ENCODE peak calls at places on chromosomes 2 and 18, in ten cellular contexts. Z is suprapubic skin, O is endothelial cell of umbilical vein, G is esophagus squamous epithelium, F is Peyer's patch, Q is transverse colon, R is HCT116, X is heart left ventricle, L is uterus, P is ovary. B is an unnamed sample. For H3K27me3, the result is how much of the 10 kb centered on the place peaks cover.

GRCh38 chr18:26618130-26618529 is 69.8 kb upstream of the KCTD1 start:
- DNase-seq in R (no peak), O (no peak), Q (no peak), P (no peak), L (no peak), X (no peak), G (no peak), F (no peak), Z (no peak), B (no peak)

GRCh38 chr18:2337552-2338141 is 233.7 kb downstream of the METTL4 start:
- DNase-seq in Z (no peak), R (peak), L (no peak), O (peak), G (no peak), Q (peak), F (peak), X (no peak), P (no peak), B (peak)

GRCh38 chr2:219056176-219056895 is 4.4 kb downstream of the IHH start:
- DNase-seq in F (no peak), Q (no peak), X (no peak), Z (no peak), R (no peak), O (no peak), P (no peak), L (no peak), G (no peak), B (peak)

GRCh38 chr2:2950403-2950952 is 427.1 kb downstream of the EIPR1 start:
- DNase-seq in F (no peak), Z (no peak), P (no peak), Q (peak), G (no peak), L (no peak), O (no peak), X (no peak), R (no peak), B (no peak)

GRCh38 chr18:66640431-66640830 is 36.5 kb upstream of the CDH19 start:
- DNase-seq in F (no peak), O (peak), Z (no peak), P (no peak), L (no peak), X (peak), R (no peak), G (no peak), Q (peak), B (peak)

GRCh38 chr18:31647354-31647753 is 37.0 kb downstream of the B4GALT6 start:
- DNase-seq in L (no peak), Q (no peak), F (peak), R (no peak), X (no peak), P (no peak), G (no peak), O (no peak), Z (no peak), B (no peak)

GRCh38 chr2:53826587-53827397 is 33.0 kb downstream of the GPR75 start:
- DNase-seq in X (no peak), Q (no peak), Z (no peak), P (no peak), O (no peak), F (no peak), G (no peak), R (no peak), L (no peak), B (no peak)

GRCh38 chr2:39893616-39894015 is 114.6 kb upstream of the THUMPD2 start:
- DNase-seq in F (no peak), P (no peak), L (no peak), O (no peak), R (no peak), G (no peak), Z (no peak), Q (no peak), X (no peak), B (no peak)

GRCh38 chr2:29259221-29259620 is 144.0 kb downstream of the CLIP4 start:
- DNase-seq in P (no peak), O (peak), Z (no peak), G (no peak), L (no peak), F (no peak), Q (no peak), R (no peak), X (no peak), B (no peak)

GRCh38 chr18:48777026-48777736 is 173.6 kb downstream of the SMAD7 start:
- DNase-seq in Q (peak), P (peak), F (peak), L (peak), Z (no peak), X (peak), O (peak), R (no peak), G (no peak), B (peak)

GRCh38 chr2:203670939-203671338 is 35.5 kb upstream of the CD28 start:
- DNase-seq in Z (no peak), Q (no peak), P (no peak), O (no peak), L (no peak), R (no peak), X (no peak), F (no peak), G (no peak), B (no peak)

GRCh38 chr2:54724560-54725342 is 1.3 kb downstream of the EML6 start:
- DNase-seq in Z (peak), P (peak), X (peak), F (peak), Q (peak), G (no peak), R (no peak), O (no peak), L (peak), B (peak)

GRCh38 chr2:47422560-47422959 is 19.6 kb downstream of the MSH2 start:
- DNase-seq in L (no peak), G (no peak), F (no peak), P (no peak), Q (no peak), R (no peak), O (peak), Z (no peak), X (no peak), B (no peak)

DNA sequence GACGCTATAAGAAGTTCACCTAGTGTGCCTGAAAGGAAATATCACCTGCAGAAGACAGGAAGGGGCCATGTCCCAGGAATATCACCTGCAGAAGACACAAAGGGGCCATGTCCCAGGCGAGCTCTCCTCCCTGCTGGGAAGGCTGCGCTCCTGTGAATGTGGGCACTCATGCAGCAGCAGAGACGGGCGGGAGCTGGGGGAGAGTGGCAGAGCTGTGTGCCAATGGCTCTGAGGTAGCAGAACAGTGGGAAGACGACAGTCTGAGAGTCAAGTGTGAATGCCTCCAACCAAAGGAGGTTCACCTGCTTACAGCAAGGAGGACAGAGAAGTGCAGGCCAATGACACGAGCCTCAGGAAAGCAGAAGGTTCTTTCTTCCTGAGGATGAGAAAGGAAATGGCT is 117.9 kb upstream of the SALL3 start:
- DNase-seq in Q (no peak), P (no peak), Z (no peak), L (no peak), O (no peak), F (no peak), R (no peak), G (no peak), X (no peak), B (no peak)
- H3K27me3 ChIP-seq in Q (under half), P (under half), Z (under half), L (under half), O (under half), F (under half), R (under half), G (under half), X (under half), B (under half)

DNA sequence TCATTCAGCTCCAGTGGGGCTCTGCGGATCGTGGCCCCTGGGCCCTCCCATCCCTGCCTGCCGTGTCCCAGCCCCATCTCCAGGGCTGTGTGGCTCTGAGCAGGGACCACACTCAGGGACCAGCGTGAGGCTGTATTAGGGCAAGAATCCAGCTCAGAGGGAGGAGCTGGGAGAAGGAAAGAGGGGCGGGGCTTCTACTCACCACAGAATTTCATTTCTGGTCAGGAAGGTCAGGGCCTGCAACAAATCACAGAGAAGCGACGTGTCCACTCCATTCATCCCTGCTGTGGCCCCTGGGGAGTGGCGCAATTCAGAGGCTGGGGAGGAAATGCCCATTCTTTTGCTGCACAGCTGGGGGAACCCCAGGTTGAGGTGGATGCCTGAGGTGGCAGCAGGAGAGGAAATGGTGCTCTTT is 828 bp downstream of the CIB4 start:
- DNase-seq in F (peak), G (no peak), L (no peak), Q (peak), O (no peak), Z (peak), X (no peak), P (peak), R (peak), B (peak)
- H3K27ac ChIP-seq in F (no peak), G (no peak), L (no peak), Q (no peak), O (no peak), Z (no peak), X (no peak), P (no peak), R (no peak), B (no peak)

GRCh38 chr18:23688528-23688927 is 725 bp upstream of the LAMA3 start:
- DNase-seq in P (no peak), L (no peak), O (no peak), F (no peak), Q (no peak), R (no peak), X (no peak), Z (no peak), G (no peak), B (no peak)

GRCh38 chr18:23689616-23690504 is 607 bp downstream of the LAMA3 start:
- DNase-seq in X (peak), Q (no peak), L (peak), P (peak), R (no peak), F (peak), O (peak), G (no peak), Z (peak), B (peak)

GRCh38 chr18:23690505-23691068 is 1.3 kb downstream of the LAMA3 start:
- DNase-seq in O (no peak), F (no peak), X (no peak), G (no peak), Z (no peak), Q (no peak), P (no peak), L (no peak), R (no peak), B (no peak)

GRCh38 chr18:23684515-23685197 is 4.6 kb upstream of the LAMA3 start:
- DNase-seq in P (no peak), L (no peak), X (no peak), R (no peak), Q (no peak), Z (no peak), F (no peak), G (no peak), O (no peak), B (no peak)

DNA sequence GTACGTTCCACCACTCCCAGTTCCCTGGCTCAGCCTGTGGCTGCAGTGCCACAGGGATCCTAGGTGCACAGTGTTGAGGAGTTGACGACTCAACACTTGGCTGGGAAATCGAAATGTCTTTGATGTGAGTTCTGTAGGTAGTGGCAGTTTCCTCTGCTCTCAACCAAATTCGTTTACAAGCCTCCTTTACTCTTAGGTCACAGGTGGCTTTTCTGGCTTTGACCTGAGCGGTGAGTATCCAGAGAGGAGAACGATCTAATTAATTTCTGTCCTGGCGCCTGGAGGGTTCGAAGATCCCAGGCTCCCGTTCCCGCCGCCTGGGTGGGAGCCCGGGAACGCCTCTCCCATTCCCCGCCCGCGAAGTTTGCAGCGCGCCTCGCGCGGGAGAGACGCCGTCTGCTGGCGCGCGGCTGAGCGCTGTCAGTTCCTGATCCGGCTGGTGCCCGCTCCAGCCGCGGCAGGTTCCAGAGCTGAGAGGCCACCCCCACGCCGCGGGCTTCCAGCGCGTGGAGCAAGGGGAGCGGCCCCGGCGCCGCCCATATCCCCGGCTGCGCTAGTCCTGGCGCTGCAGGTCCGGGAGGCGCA is at the start of gene LAMA3:
- DNase-seq in G (no peak), P (peak), O (peak), R (no peak), F (peak), X (peak), Z (peak), L (peak), Q (peak), B (peak)
- TF ChIP-seq POLR2A in G (no peak), P (peak), O (no peak), R (no peak), F (peak), X (peak), Z (no peak), L (peak), Q (no peak), B (no peak)

GRCh38 chr2:238235856-238236255 is 4.0 kb downstream of the HES6 start:
- DNase-seq in P (no peak), X (no peak), L (no peak), Z (no peak), Q (no peak), G (no peak), F (no peak), R (no peak), O (no peak), B (no peak)

GRCh38 chr2:238233625-238234024 is 6.2 kb downstream of the HES6 start:
- DNase-seq in Z (no peak), P (no peak), O (no peak), F (no peak), L (no peak), Q (no peak), X (no peak), R (no peak), G (no peak), B (no peak)

GRCh38 chr2:238237441-238237840 is 2.4 kb downstream of the HES6 start:
- DNase-seq in Z (no peak), L (no peak), X (no peak), Q (no peak), R (no peak), G (no peak), F (no peak), P (no peak), O (no peak), B (no peak)

GRCh38 chr2:238236571-238236970 is 3.3 kb downstream of the HES6 start:
- DNase-seq in F (no peak), R (no peak), X (no peak), Q (no peak), L (no peak), Z (no peak), G (no peak), P (no peak), O (no peak), B (no peak)

DNA sequence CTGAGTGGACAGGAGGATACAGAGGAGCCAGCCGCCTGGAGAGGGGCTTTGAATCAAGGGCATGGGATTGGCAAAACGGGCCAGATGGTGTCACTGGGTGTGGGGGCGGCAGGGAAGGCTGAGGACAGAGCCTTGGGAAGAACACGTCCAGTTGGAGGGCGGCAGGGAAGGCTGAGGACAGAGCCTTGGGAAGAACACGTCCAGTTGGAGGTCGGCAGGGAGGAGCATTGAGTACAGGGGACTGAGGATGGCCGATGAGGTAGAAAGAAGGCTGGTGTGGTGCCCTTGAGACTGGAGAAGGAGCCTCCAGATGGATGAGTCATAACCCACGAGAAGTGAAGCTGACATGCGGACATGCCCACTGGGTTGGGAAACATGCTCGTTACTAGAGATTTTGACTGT is 4.5 kb downstream of the HES6 start:
- DNase-seq in Z (no peak), O (no peak), Q (no peak), F (no peak), L (no peak), G (no peak), P (no peak), R (no peak), X (no peak), B (no peak)
- H3K27me3 ChIP-seq in Z (under half), O (under half), Q (under half), F (under half), L (under half), G (under half), P (under half), R (under half), X (under half), B (under half)

DNA sequence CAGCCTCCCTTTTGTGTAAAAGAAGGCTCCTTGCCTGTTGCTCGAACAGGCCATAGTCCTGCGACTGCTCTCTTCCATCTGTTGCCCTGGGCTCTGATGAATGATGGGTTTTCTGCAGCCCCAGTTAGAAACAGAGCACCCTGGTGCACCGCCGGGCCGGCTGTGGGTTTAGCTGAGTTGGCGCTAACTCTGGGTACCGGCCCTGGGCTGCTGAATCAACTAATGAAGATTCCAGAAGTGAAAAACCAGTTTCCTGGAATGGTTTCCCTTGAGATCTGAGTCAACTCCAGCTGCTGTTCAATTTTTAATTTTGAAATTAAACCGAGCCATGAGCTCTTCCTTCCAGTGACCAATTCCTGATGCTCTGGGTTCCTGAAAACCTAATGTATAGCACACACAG is 5.7 kb downstream of the COL6A3 start:
- DNase-seq in G (no peak), L (peak), F (no peak), R (no peak), Z (no peak), X (peak), Q (no peak), O (no peak), P (no peak), B (no peak)
- H3K27ac ChIP-seq in G (peak), L (peak), F (peak), R (no peak), Z (peak), X (peak), Q (peak), O (no peak), P (peak), B (peak)

DNA sequence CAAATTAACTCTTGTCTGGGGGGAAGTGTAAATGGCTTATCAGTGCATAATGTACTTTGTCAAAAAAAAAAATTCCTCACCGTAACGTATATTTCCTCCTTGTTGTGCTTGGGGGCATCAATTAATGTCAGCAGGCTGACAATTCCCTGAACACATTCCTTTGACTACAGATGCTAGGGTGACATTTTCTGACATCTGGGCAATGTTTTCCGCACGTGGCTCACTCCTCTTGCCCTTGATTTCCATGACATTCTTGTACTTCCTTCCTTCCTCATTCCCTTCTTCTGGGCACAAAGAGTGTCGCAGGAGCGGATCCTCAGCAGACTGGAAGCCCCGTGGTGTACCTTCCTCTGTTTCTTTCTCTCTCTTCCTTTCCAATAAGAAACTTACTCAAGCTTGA is 173.7 kb downstream of the SP3 start:
- DNase-seq in R (no peak), G (no peak), L (no peak), O (peak), Q (no peak), Z (no peak), F (no peak), X (no peak), P (no peak), B (no peak)
- TF ChIP-seq POLR2A in R (no peak), G (no peak), L (no peak), O (no peak), Q (no peak), Z (no peak), F (no peak), X (no peak), P (no peak), B (no peak)